ENCODE peak calls at places on chromosomes 5 and 9, in five cellular contexts. One of them, this sample, is unnamed.

GRCh38 chr9:24552526-24552925 is 6.8 kb upstream of the IZUMO3 start:
- DNase-seq in GM13977: no peak
- DNase-seq in BJ: no peak
- DNase-seq in CD8-positive, alpha-beta T cell: no peak
- DNase-seq in GM12865: no peak
- DNase-seq in this sample: no peak

GRCh38 chr9:106588601-106589000 is 274.4 kb upstream of the ZNF462 start:
- DNase-seq in GM13977: no peak
- DNase-seq in GM12865: no peak
- DNase-seq in CD8-positive, alpha-beta T cell: no peak
- DNase-seq in BJ: peak; percentile 23
- DNase-seq in this sample: no peak

GRCh38 chr5:172383231-172383802 is 71.0 kb downstream of the SH3PXD2B start:
- DNase-seq in GM13977: no peak
- DNase-seq in CD8-positive, alpha-beta T cell: no peak
- DNase-seq in BJ: no peak
- DNase-seq in GM12865: no peak
- DNase-seq in this sample: no peak

GRCh38 chr9:136354592-136355085 is 8.9 kb downstream of the DNLZ start:
- DNase-seq in BJ: no peak
- DNase-seq in CD8-positive, alpha-beta T cell: no peak
- DNase-seq in GM12865: no peak
- DNase-seq in GM13977: no peak
- DNase-seq in this sample: no peak

GRCh38 chr5:154968953-154969352 is 28.1 kb downstream of the MRPL22 start:
- DNase-seq in GM13977: no peak
- DNase-seq in GM12865: no peak
- DNase-seq in CD8-positive, alpha-beta T cell: no peak
- DNase-seq in BJ: no peak
- DNase-seq in this sample: no peak

GRCh38 chr9:93200449-93200742 is 16.5 kb downstream of the WNK2 start:
- DNase-seq in CD8-positive, alpha-beta T cell: no peak
- DNase-seq in GM13977: no peak
- DNase-seq in BJ: no peak
- DNase-seq in GM12865: no peak
- DNase-seq in this sample: no peak

GRCh38 chr9:133374612-133375115 is 1.2 kb downstream of the SURF4 start:
- DNase-seq in CD8-positive, alpha-beta T cell: no peak
- DNase-seq in BJ: no peak
- DNase-seq in GM13977: peak; percentile 60
- DNase-seq in GM12865: no peak
- DNase-seq in this sample: no peak

GRCh38 chr5:124824637-124825158 is 78.3 kb upstream of the ZNF608 start:
- DNase-seq in GM13977: no peak
- DNase-seq in GM12865: no peak
- DNase-seq in BJ: peak; percentile 20
- DNase-seq in CD8-positive, alpha-beta T cell: no peak
- DNase-seq in this sample: no peak

GRCh38 chr5:128349044-128349629 is 188.9 kb downstream of the FBN2 start:
- DNase-seq in CD8-positive, alpha-beta T cell: no peak
- DNase-seq in GM12865: no peak
- DNase-seq in GM13977: no peak
- DNase-seq in BJ: no peak
- DNase-seq in this sample: no peak

GRCh38 chr9:127637322-127637847 is 25.3 kb downstream of the STXBP1 start:
- DNase-seq in GM13977: no peak
- DNase-seq in GM12865: no peak
- DNase-seq in CD8-positive, alpha-beta T cell: no peak
- DNase-seq in BJ: peak; percentile 41
- DNase-seq in this sample: no peak

GRCh38 chr9:89919171-89919681 is 314.4 kb downstream of the GADD45G start:
- DNase-seq in BJ: no peak
- DNase-seq in CD8-positive, alpha-beta T cell: no peak
- DNase-seq in GM12865: peak; percentile 57
- DNase-seq in GM13977: peak; percentile 66
- DNase-seq in this sample: no peak

GRCh38 chr5:10933141-10933540 is 172.1 kb upstream of the DAP start:
- DNase-seq in GM12865: no peak
- DNase-seq in CD8-positive, alpha-beta T cell: no peak
- DNase-seq in GM13977: no peak
- DNase-seq in BJ: no peak
- DNase-seq in this sample: no peak

GRCh38 chr5:160800375-160800774 is 51.6 kb downstream of the ATP10B start:
- DNase-seq in BJ: no peak
- DNase-seq in CD8-positive, alpha-beta T cell: no peak
- DNase-seq in GM12865: no peak
- DNase-seq in GM13977: no peak
- DNase-seq in this sample: no peak

DNA sequence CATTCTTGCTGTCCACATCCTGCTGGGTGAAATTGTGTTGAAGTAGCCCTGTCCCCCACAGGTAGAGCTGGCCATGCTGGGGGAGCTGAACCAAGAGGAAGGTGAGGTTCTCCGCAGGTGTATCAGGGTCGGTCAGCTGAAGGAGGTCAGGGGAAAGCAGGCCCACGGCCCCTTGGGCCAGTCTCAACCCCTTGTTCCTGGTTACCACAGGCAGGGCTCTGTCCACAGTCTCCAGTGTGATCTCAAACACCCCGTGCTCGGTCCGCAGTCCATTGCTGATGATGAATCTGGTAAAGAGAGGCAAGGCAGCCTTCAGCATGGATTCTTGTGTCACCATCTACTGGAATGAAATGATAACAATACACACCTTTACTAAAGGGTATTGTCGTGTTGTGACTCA is 53.4 kb upstream of the CER1 start:
- DNase-seq in BJ: no peak
- DNase-seq in CD8-positive, alpha-beta T cell: no peak
- DNase-seq in GM12865: no peak
- DNase-seq in GM13977: no peak
- DNase-seq in this sample: no peak
- TF ChIP-seq CTCF in BJ: no peak
- TF ChIP-seq CTCF in CD8-positive, alpha-beta T cell: no peak
- TF ChIP-seq CTCF in GM12865: no peak
- TF ChIP-seq CTCF in GM13977: no peak
- TF ChIP-seq CTCF in this sample: no peak

DNA sequence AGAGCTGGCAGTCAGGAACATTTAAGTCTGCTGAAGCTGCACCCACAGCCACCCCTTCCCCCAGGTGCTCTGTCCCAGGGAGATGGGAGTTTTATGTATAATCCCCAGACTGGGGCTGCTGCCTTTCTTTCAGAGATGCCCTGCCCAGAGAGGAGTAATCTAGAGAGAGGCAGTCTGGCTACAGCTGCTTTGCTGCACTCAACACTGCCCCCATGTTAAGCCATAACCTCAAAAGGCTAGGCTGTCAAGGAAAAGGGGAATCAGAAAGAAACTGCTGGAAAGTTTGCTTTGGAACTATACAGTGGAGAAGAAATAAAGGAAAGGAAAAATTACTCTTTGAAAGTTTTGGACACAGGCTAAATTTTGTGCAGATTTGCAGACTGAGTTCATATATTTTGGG is 127.2 kb downstream of the MACIR start:
- DNase-seq in BJ: no peak
- DNase-seq in GM12865: no peak
- DNase-seq in CD8-positive, alpha-beta T cell: no peak
- DNase-seq in GM13977: no peak
- DNase-seq in this sample: no peak
- TF ChIP-seq CTCF in BJ: no peak
- TF ChIP-seq CTCF in GM12865: no peak
- TF ChIP-seq CTCF in CD8-positive, alpha-beta T cell: no peak
- TF ChIP-seq CTCF in GM13977: no peak
- TF ChIP-seq CTCF in this sample: no peak

GRCh38 chr5:119362714-119363113 is 6.9 kb downstream of the TNFAIP8 start:
- DNase-seq in GM13977: no peak
- DNase-seq in GM12865: no peak
- DNase-seq in CD8-positive, alpha-beta T cell: no peak
- DNase-seq in BJ: no peak
- DNase-seq in this sample: no peak
- TF ChIP-seq CTCF in GM13977: no peak
- TF ChIP-seq CTCF in GM12865: no peak
- TF ChIP-seq CTCF in CD8-positive, alpha-beta T cell: no peak
- TF ChIP-seq CTCF in BJ: no peak
- TF ChIP-seq CTCF in this sample: no peak

GRCh38 chr9:75890541-75891276 is at the start of gene PCSK5:
- DNase-seq in GM12865: peak; percentile 53
- DNase-seq in BJ: peak; percentile 52
- DNase-seq in GM13977: peak; percentile 77
- DNase-seq in CD8-positive, alpha-beta T cell: peak; percentile 71
- DNase-seq in this sample: peak; percentile 76
- TF ChIP-seq CTCF in GM12865: no peak
- TF ChIP-seq CTCF in BJ: peak; percentile 34
- TF ChIP-seq CTCF in GM13977: no peak
- TF ChIP-seq CTCF in CD8-positive, alpha-beta T cell: no peak
- TF ChIP-seq CTCF in this sample: peak; percentile 45

DNA sequence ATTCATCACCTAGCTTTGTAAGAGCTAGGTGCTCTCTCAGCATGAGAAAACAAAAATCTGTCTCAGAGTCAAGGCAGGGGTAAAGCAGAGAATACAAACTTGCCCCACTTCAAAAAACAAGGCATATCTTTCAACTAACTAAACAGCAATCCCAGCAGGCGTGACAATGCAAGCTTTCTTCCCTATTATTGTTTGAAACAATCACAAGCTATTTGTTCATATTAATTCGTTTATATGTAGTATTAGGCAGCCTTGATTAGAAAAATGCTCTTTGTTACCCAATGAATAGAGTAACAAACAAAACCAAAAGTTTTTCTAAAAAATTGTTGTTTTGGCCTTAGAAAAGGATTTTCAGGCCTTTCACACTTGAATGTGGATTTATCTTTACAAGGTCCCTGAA is 71.1 kb downstream of the LPAR1 start:
- DNase-seq in GM12865: no peak
- DNase-seq in CD8-positive, alpha-beta T cell: no peak
- DNase-seq in BJ: no peak
- DNase-seq in GM13977: no peak
- DNase-seq in this sample: no peak
- TF ChIP-seq CTCF in GM12865: no peak
- TF ChIP-seq CTCF in CD8-positive, alpha-beta T cell: no peak
- TF ChIP-seq CTCF in BJ: no peak
- TF ChIP-seq CTCF in GM13977: no peak
- TF ChIP-seq CTCF in this sample: no peak

DNA sequence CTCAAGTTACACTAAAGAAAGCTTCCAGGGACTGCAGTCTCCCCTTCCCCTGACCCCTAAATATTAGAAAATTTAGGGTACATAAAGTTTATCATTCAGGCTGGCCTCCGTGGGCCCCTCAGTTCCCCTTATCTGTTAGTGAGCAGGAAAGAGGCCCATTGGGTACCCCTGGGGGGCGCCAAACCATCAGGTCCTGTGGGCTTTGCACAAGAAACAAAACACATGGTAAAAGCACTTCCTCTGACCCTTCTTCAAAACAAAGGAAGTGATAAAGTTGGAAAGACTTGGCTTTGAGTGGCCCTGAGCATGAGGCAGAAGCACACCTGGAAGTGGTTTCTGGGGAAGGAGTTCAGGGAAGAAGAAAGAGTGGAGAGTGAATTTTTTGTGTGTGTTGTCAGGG is 213.0 kb downstream of the SMARCA2 start:
- DNase-seq in GM13977: no peak
- DNase-seq in BJ: no peak
- DNase-seq in GM12865: peak; percentile 41
- DNase-seq in CD8-positive, alpha-beta T cell: no peak
- DNase-seq in this sample: peak; percentile 31
- TF ChIP-seq CTCF in GM13977: peak; percentile 40
- TF ChIP-seq CTCF in BJ: peak; percentile 42
- TF ChIP-seq CTCF in GM12865: peak; percentile 31
- TF ChIP-seq CTCF in CD8-positive, alpha-beta T cell: no peak
- TF ChIP-seq CTCF in this sample: peak; percentile 50

GRCh38 chr9:131559416-131560000 is 14.2 kb downstream of the PRRT1B start:
- DNase-seq in GM12865: no peak
- DNase-seq in BJ: no peak
- DNase-seq in GM13977: no peak
- DNase-seq in CD8-positive, alpha-beta T cell: no peak
- DNase-seq in this sample: no peak
- TF ChIP-seq CTCF in GM12865: no peak
- TF ChIP-seq CTCF in BJ: no peak
- TF ChIP-seq CTCF in GM13977: no peak
- TF ChIP-seq CTCF in CD8-positive, alpha-beta T cell: no peak
- TF ChIP-seq CTCF in this sample: no peak

GRCh38 chr9:103789686-103790085 is 304.4 kb upstream of the SMC2 start:
- DNase-seq in CD8-positive, alpha-beta T cell: no peak
- DNase-seq in BJ: no peak
- DNase-seq in GM12865: peak; percentile 41
- DNase-seq in GM13977: peak; percentile 12
- DNase-seq in this sample: no peak
- TF ChIP-seq CTCF in CD8-positive, alpha-beta T cell: no peak
- TF ChIP-seq CTCF in BJ: no peak
- TF ChIP-seq CTCF in GM12865: peak; percentile 47
- TF ChIP-seq CTCF in GM13977: peak; percentile 56
- TF ChIP-seq CTCF in this sample: peak; percentile 54

DNA sequence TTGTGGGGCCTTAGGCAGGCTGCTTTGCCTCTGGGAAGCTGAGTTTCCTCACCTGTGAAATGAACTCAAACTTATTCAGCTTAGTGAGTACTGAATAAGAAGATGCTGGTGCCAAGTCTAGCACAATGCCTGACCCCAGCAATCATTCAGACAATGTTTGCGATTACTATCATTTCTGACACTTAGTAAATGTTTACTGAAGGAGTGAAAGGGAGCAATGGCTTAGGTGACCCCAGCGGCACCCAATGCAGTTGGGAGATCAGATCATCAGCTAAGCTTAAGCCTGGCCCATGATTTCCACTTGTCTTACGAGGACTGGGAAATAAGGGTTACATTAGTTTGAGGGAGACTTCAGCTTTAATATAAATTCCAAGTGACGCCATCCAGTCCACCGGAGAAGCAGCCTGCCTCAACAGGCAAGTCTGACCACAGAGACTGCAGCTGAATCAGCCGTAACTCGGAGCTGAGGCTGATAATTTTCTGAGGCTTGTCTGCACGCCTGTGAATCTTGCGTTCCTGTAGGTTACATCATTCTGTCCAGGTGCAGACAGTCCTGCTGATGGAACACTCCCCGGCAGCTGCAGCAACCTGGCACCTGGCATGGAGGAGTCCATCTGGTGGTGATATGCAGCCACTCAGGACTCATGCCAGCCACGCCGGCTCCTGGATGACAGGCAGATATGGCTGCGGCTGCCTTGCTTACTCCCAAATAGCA is 34.8 kb upstream of the FGF1 start:
- DNase-seq in CD8-positive, alpha-beta T cell: no peak
- DNase-seq in GM13977: no peak
- DNase-seq in BJ: no peak
- DNase-seq in GM12865: no peak
- DNase-seq in this sample: no peak
- TF ChIP-seq CTCF in CD8-positive, alpha-beta T cell: no peak
- TF ChIP-seq CTCF in GM13977: no peak
- TF ChIP-seq CTCF in BJ: no peak
- TF ChIP-seq CTCF in GM12865: no peak
- TF ChIP-seq CTCF in this sample: no peak

GRCh38 chr5:60687927-60688720 is 11.8 kb downstream of the DEPDC1B start:
- DNase-seq in GM13977: peak; percentile 15
- DNase-seq in BJ: no peak
- DNase-seq in GM12865: peak; percentile 65
- DNase-seq in CD8-positive, alpha-beta T cell: no peak
- DNase-seq in this sample: no peak
- TF ChIP-seq CTCF in GM13977: peak; percentile 15
- TF ChIP-seq CTCF in BJ: peak; percentile 51
- TF ChIP-seq CTCF in GM12865: peak; percentile 47
- TF ChIP-seq CTCF in CD8-positive, alpha-beta T cell: no peak
- TF ChIP-seq CTCF in this sample: peak; percentile 56

This sample was measured in neural crest cell.